ENCODE peak calls at places on chromosomes 3 and 15, in six cellular contexts. C is LoVo, D is EL, H is fibroblast of mammary gland, F is WTC11, Q is DMS153. Y is an unnamed sample.

GRCh38 chr3:192848371-192849233 is 69.1 kb downstream of the MB21D2 start:
- DNase-seq in C (no peak), D (peak; percentile 43), H (no peak), F (no peak), Q (no peak), Y (no peak)

GRCh38 chr3:111963424-111963823 is 15.4 kb upstream of the ABHD10 start:
- DNase-seq in C (peak; percentile 59), D (peak; percentile 80), H (peak; percentile 93), F (no peak), Q (no peak), Y (no peak)

GRCh38 chr3:192246847-192247520 is 480.4 kb downstream of the FGF12 start:
- DNase-seq in C (no peak), D (no peak), H (peak; percentile 0), F (no peak), Q (no peak), Y (no peak)

GRCh38 chr3:141094851-141095545 is 43.9 kb downstream of the SPSB4 start:
- DNase-seq in C (no peak), D (peak; percentile 21), H (peak; percentile 40), F (no peak), Q (peak; percentile 89), Y (peak; percentile 38)

GRCh38 chr3:39631136-39631535 is 163.7 kb downstream of the MOBP start:
- DNase-seq in C (no peak), D (no peak), H (no peak), F (no peak), Q (no peak), Y (no peak)

GRCh38 chr15:85000189-85000864 is 18.7 kb downstream of the PDE8A start:
- DNase-seq in C (no peak), D (no peak), H (peak; percentile 38), F (no peak), Q (no peak), Y (no peak)

GRCh38 chr15:82651708-82652107 is 4.5 kb upstream of the CPEB1 start:
- DNase-seq in C (no peak), D (no peak), H (no peak), F (no peak), Q (no peak), Y (no peak)

GRCh38 chr3:72997421-72997961 is 880 bp downstream of the PPP4R2 start:
- DNase-seq in C (peak; percentile 44), D (peak; percentile 69), H (peak; percentile 69), F (no peak), Q (no peak), Y (no peak)

GRCh38 chr3:102374863-102375637 is 59.8 kb upstream of the ZPLD1 start:
- DNase-seq in C (no peak), D (no peak), H (no peak), F (no peak), Q (no peak), Y (no peak)

GRCh38 chr3:72145506-72146380 is 360.8 kb upstream of the PROK2 start:
- DNase-seq in C (no peak), D (peak; percentile 31), H (peak; percentile 95), F (no peak), Q (no peak), Y (no peak)

GRCh38 chr3:188734395-188734794 is 437.4 kb upstream of the TPRG1 start:
- DNase-seq in C (no peak), D (peak; percentile 30), H (peak; percentile 5), F (no peak), Q (peak; percentile 88), Y (no peak)

GRCh38 chr3:111747490-111747889 is 111.6 kb upstream of the PHLDB2 start:
- DNase-seq in C (no peak), D (peak; percentile 60), H (peak; percentile 88), F (no peak), Q (no peak), Y (no peak)

GRCh38 chr15:31345606-31346366 is 19.2 kb downstream of the KLF13 start:
- DNase-seq in C (no peak), D (no peak), H (no peak), F (no peak), Q (no peak), Y (no peak)

GRCh38 chr3:5791558-5791957 is 604.1 kb downstream of the EDEM1 start:
- DNase-seq in C (no peak), D (no peak), H (no peak), F (no peak), Q (peak; percentile 0), Y (no peak)

GRCh38 chr15:52808996-52809395 is 18.9 kb upstream of the ONECUT1 start:
- DNase-seq in C (no peak), D (no peak), H (no peak), F (no peak), Q (no peak), Y (no peak)

GRCh38 chr3:58291671-58292338 is 14.2 kb upstream of the RPP14 start:
- DNase-seq in C (no peak), D (no peak), H (no peak), F (no peak), Q (no peak), Y (no peak)

GRCh38 chr3:163587342-163587741 is 1491.0 kb downstream of the SI start:
- DNase-seq in C (no peak), D (peak; percentile 2), H (no peak), F (no peak), Q (no peak), Y (no peak)

GRCh38 chr3:12884104-12884742 is 42.9 kb upstream of the RPL32 start:
- DNase-seq in C (no peak), D (peak; percentile 25), H (no peak), F (no peak), Q (no peak), Y (peak; percentile 53)

GRCh38 chr3:72230774-72231379 is 445.9 kb upstream of the PROK2 start:
- DNase-seq in C (no peak), D (no peak), H (peak; percentile 55), F (no peak), Q (no peak), Y (no peak)

GRCh38 chr3:27800261-27800660 is 78.1 kb upstream of the EOMES start:
- DNase-seq in C (no peak), D (no peak), H (peak; percentile 8), F (no peak), Q (no peak), Y (no peak)

GRCh38 chr15:101201411-101202174 is 50.3 kb downstream of the CHSY1 start:
- DNase-seq in C (no peak), D (peak; percentile 99), H (peak; percentile 99), F (peak; percentile 81), Q (no peak), Y (peak; percentile 60)